ENCODE peak calls at places on chromosomes 1 and 21, in six cellular contexts. S, V, D, U, C and T are unnamed samples. For H3K4me1, the result is how much of the 10 kb centered on the place peaks cover.

GRCh38 chr1:30375156-30375555 is 348.2 kb downstream of the MATN1 start:
- DNase-seq in S (no peak), U (no peak), V (no peak), D (no peak), C (no peak), T (no peak)

GRCh38 chr21:18411565-18411964 is 8.0 kb upstream of the TMPRSS15 start:
- DNase-seq in U (no peak), S (no peak), V (no peak), C (no peak), D (no peak), T (no peak)

GRCh38 chr1:112515311-112516009 is 6.7 kb downstream of the WNT2B start:
- DNase-seq in V (no peak), U (peak), C (no peak), S (no peak), D (no peak), T (no peak)

GRCh38 chr1:27346991-27347627 is 5.3 kb downstream of the SYTL1 start:
- DNase-seq in C (no peak), V (no peak), S (no peak), D (no peak), U (peak), T (no peak)

GRCh38 chr1:162055062-162055461 is 14.4 kb upstream of the NOS1AP start:
- DNase-seq in C (peak), S (no peak), D (no peak), V (no peak), U (peak), T (no peak)

GRCh38 chr1:19341201-19342076 is 29.3 kb downstream of the SLC66A1 start:
- DNase-seq in U (peak), C (peak), S (peak), V (peak), D (peak), T (peak)

GRCh38 chr1:4585216-4585615 is 69.2 kb upstream of the AJAP1 start:
- DNase-seq in U (no peak), S (peak), D (peak), C (peak), V (no peak), T (peak)

GRCh38 chr1:246091477-246091876 is 415.6 kb downstream of the SMYD3 start:
- DNase-seq in S (no peak), D (no peak), U (peak), V (no peak), C (no peak), T (no peak)

GRCh38 chr1:206133751-206134371 is 16.7 kb upstream of the AVPR1B start:
- DNase-seq in C (no peak), D (no peak), U (no peak), S (no peak), V (no peak), T (no peak)

GRCh38 chr21:43345046-43345745 is 81.7 kb downstream of the SIK1 start:
- DNase-seq in U (no peak), S (no peak), D (no peak), C (no peak), V (no peak), T (no peak)

GRCh38 chr1:192557841-192558595 is 17.6 kb upstream of the RGS1 start:
- DNase-seq in C (no peak), U (peak), V (no peak), S (no peak), D (no peak), T (no peak)

GRCh38 chr1:207603777-207604176 is 41.2 kb upstream of the CR1L start:
- DNase-seq in U (peak), V (no peak), D (no peak), C (no peak), S (no peak), T (no peak)

GRCh38 chr1:231424950-231425805 is 3.1 kb upstream of the EGLN1 start:
- DNase-seq in D (no peak), S (no peak), C (no peak), U (no peak), V (no peak), T (no peak)

GRCh38 chr1:156767879-156768608 is 709 bp downstream of the PRCC start:
- DNase-seq in S (peak), V (peak), C (no peak), D (no peak), U (no peak), T (no peak)

GRCh38 chr1:168923521-168924136 is 182.9 kb upstream of the ATP1B1 start:
- DNase-seq in C (no peak), S (no peak), V (no peak), U (no peak), D (no peak), T (no peak)

GRCh38 chr1:235434001-235434400 is 66.8 kb downstream of the TBCE start:
- DNase-seq in D (no peak), C (no peak), V (no peak), S (no peak), U (no peak), T (no peak)

GRCh38 chr21:44828362-44829056 is 10.6 kb upstream of the SUMO3 start:
- DNase-seq in U (no peak), S (no peak), C (no peak), D (no peak), V (no peak), T (no peak)

GRCh38 chr1:16017461-16018303 is at the start of gene HSPB7:
- DNase-seq in C (no peak), D (no peak), S (peak), U (peak), V (peak), T (peak)

GRCh38 chr1:38546630-38547029 is 312.9 kb downstream of the RRAGC start:
- DNase-seq in C (no peak), S (no peak), U (no peak), D (no peak), V (no peak), T (no peak)

GRCh38 chr1:223230161-223230881 is 87.3 kb upstream of the TLR5 start:
- DNase-seq in C (no peak), U (peak), D (peak), S (no peak), V (no peak), T (peak)
- H3K4me3 ChIP-seq in C (no peak), U (peak), D (no peak), S (no peak), V (no peak), T (no peak)

GRCh38 chr1:79235221-79236002 is 228.9 kb upstream of the ADGRL4 start:
- DNase-seq in D (no peak), C (no peak), V (no peak), U (peak), S (no peak), T (no peak)

GRCh38 chr1:79226963-79227362 is 220.4 kb upstream of the ADGRL4 start:
- DNase-seq in C (no peak), U (no peak), V (no peak), D (no peak), S (no peak), T (no peak)

GRCh38 chr1:79232831-79233230 is 226.3 kb upstream of the ADGRL4 start:
- DNase-seq in S (no peak), C (no peak), V (no peak), D (no peak), U (no peak), T (no peak)
- H3K27ac ChIP-seq in S (no peak), C (no peak), V (no peak), D (no peak), U (no peak), T (no peak)

DNA sequence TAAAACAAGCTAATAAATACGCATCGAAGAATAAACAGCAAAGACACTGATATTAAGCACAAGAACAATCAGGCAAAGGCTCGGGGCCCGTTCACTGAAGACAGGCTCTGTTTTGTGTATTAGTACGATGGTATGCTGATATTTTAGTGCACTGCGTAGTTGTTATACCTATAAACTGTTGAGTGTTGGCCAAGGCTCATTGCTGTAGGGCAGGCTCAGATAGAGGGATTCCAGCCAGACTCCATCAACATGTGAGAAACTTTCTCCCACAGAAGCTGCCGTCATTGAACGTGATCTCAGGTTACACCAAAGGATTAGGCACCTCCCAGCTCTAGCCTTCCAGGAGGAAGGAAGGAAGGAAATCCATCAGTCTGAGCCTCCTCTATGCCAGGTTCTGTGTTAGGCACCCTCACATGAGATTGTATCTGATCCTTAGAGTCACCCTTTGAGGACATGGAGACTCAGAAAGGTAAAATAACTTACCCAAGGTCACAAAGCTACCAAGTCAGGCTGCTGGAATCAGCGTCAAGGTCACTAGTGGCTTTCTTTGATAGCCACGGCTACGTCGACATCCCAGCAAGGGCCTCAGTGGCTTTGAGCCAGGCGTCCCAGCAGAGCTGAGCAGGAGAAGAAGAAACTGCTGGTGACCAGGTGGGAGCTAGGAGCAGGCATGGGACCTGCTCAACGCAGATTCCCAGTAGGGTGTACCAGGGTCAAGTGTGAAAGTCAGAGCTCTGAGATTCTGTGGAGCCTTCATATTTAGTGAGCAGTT is 14.8 kb downstream of the BCAR3 start:
- DNase-seq in D (no peak), V (no peak), C (no peak), U (peak), S (no peak), T (no peak)
- H3K4me1 ChIP-seq in D (under half), V (half or more), C (half or more), U (half or more), S (half or more), T (under half)

GRCh38 chr1:212608956-212609700 is 567 bp downstream of the ATF3 start:
- DNase-seq in U (peak), V (peak), D (peak), S (peak), C (peak), T (peak)
- H3K4me3 ChIP-seq in U (peak), V (peak), D (peak), S (peak), C (peak), T (peak)

GRCh38 chr1:167820684-167821355 is 93.1 kb downstream of the ADCY10 start:
- DNase-seq in U (peak), C (no peak), V (no peak), D (no peak), S (no peak), T (no peak)
- H3K27ac ChIP-seq in U (peak), C (peak), V (peak), D (no peak), S (peak), T (no peak)